ENCODE peak calls at places on chromosomes 5 and 9, in ten cellular contexts. G, Q, K, B, N, E, S, D, U and X are unnamed samples.

GRCh38 chr5:97182571-97183099 is 412 bp downstream of the RIOK2 start:
- DNase-seq in G (no peak), Q (no peak), K (peak; percentile 33), B (no peak), N (peak; percentile 36), E (no peak), S (no peak), D (peak; percentile 33), U (peak; percentile 47), X (no peak)

GRCh38 chr5:142611154-142611553 is 74.7 kb downstream of the FGF1 start:
- DNase-seq in G (no peak), Q (peak; percentile 65), K (peak; percentile 62), B (peak; percentile 78), N (peak; percentile 74), E (peak; percentile 86), S (peak; percentile 56), D (peak; percentile 79), U (peak; percentile 65), X (no peak)

GRCh38 chr9:121239851-121240250 is 28.1 kb upstream of the GSN start:
- DNase-seq in G (no peak), Q (no peak), K (no peak), B (no peak), N (no peak), E (no peak), S (no peak), D (no peak), U (no peak), X (no peak)

GRCh38 chr5:168916852-168917251 is 337.7 kb upstream of the PANK3 start:
- DNase-seq in G (peak; percentile 27), Q (no peak), K (no peak), B (no peak), N (no peak), E (no peak), S (no peak), D (peak; percentile 16), U (no peak), X (no peak)

GRCh38 chr5:153619706-153620105 is 129.2 kb downstream of the GRIA1 start:
- DNase-seq in G (no peak), Q (no peak), K (peak; percentile 2), B (no peak), N (peak; percentile 69), E (no peak), S (peak; percentile 35), D (peak; percentile 35), U (peak; percentile 62), X (no peak)

GRCh38 chr9:93577045-93577939 is 908 bp downstream of the PHF2 start:
- DNase-seq in G (no peak), Q (no peak), K (peak; percentile 47), B (no peak), N (no peak), E (no peak), S (no peak), D (no peak), U (no peak), X (no peak)

GRCh38 chr5:122871669-122872068 is 26.3 kb downstream of the SNX24 start:
- DNase-seq in G (no peak), Q (no peak), K (no peak), B (no peak), N (no peak), E (no peak), S (no peak), D (peak; percentile 34), U (no peak), X (no peak)

GRCh38 chr9:90770339-90770738 is 31.3 kb upstream of the SYK start:
- DNase-seq in G (no peak), Q (no peak), K (peak; percentile 77), B (no peak), N (no peak), E (no peak), S (no peak), D (no peak), U (no peak), X (no peak)

GRCh38 chr9:83220737-83221136 is 157.8 kb upstream of the RASEF start:
- DNase-seq in G (peak; percentile 46), Q (no peak), K (no peak), B (no peak), N (peak; percentile 29), E (peak; percentile 46), S (no peak), D (peak; percentile 93), U (peak; percentile 84), X (peak; percentile 79)

GRCh38 chr9:95803197-95803596 is 72.3 kb upstream of the ERCC6L2 start:
- DNase-seq in G (no peak), Q (no peak), K (no peak), B (no peak), N (no peak), E (no peak), S (no peak), D (no peak), U (no peak), X (no peak)

GRCh38 chr9:136650648-136651047 is 12.1 kb upstream of the EGFL7 start:
- DNase-seq in G (no peak), Q (no peak), K (no peak), B (no peak), N (no peak), E (no peak), S (no peak), D (no peak), U (no peak), X (no peak)

GRCh38 chr5:160287378-160288051 is 24.8 kb downstream of the CCNJL start:
- DNase-seq in G (no peak), Q (peak; percentile 93), K (no peak), B (no peak), N (no peak), E (peak; percentile 91), S (peak; percentile 85), D (peak; percentile 35), U (peak; percentile 29), X (no peak)

GRCh38 chr5:119578937-119579336 is 50.4 kb upstream of the FAM170A start:
- DNase-seq in G (no peak), Q (no peak), K (peak; percentile 71), B (no peak), N (peak; percentile 2), E (peak; percentile 23), S (no peak), D (peak; percentile 7), U (no peak), X (no peak)

GRCh38 chr5:17129093-17129492 is 88.3 kb upstream of the BASP1 start:
- DNase-seq in G (no peak), Q (no peak), K (no peak), B (no peak), N (no peak), E (no peak), S (no peak), D (no peak), U (peak; percentile 42), X (no peak)
- H3K4me3 ChIP-seq in G (no peak overlapping the region), Q (no peak overlapping the region), K (no peak overlapping the region), B (no peak overlapping the region), N (no peak overlapping the region), E (no peak overlapping the region), S (no peak overlapping the region), D (no peak overlapping the region), U (no peak overlapping the region), X (no peak overlapping the region)

GRCh38 chr9:21672762-21673161 is 129.7 kb upstream of the MTAP start:
- DNase-seq in G (no peak), Q (no peak), K (no peak), B (no peak), N (peak; percentile 71), E (no peak), S (no peak), D (no peak), U (peak; percentile 46), X (no peak)
- TF ChIP-seq CTCF in G (no peak), Q (no peak), K (no peak), B (no peak), N (no peak), E (no peak), S (no peak), D (no peak), U (no peak), X (no peak)

GRCh38 chr9:107784235-107784958 is 294.8 kb upstream of the KLF4 start:
- DNase-seq in G (peak; percentile 64), Q (peak; percentile 56), K (peak; percentile 66), B (no peak), N (peak; percentile 88), E (peak; percentile 80), S (no peak), D (peak; percentile 92), U (peak; percentile 17), X (no peak)
- H3K4me3 ChIP-seq in G (no peak overlapping the region), Q (no peak overlapping the region), K (no peak overlapping the region), B (no peak overlapping the region), N (no peak overlapping the region), E (no peak overlapping the region), S (no peak overlapping the region), D (no peak overlapping the region), U (no peak overlapping the region), X (no peak overlapping the region)

GRCh38 chr5:73154607-73155006 is 18.4 kb upstream of the TMEM174 start:
- DNase-seq in G (no peak), Q (no peak), K (no peak), B (no peak), N (no peak), E (no peak), S (no peak), D (no peak), U (no peak), X (no peak)

GRCh38 chr5:73150872-73151271 is 22.1 kb upstream of the TMEM174 start:
- DNase-seq in G (no peak), Q (no peak), K (no peak), B (no peak), N (no peak), E (no peak), S (no peak), D (no peak), U (no peak), X (no peak)

GRCh38 chr5:73153513-73153912 is 19.5 kb upstream of the TMEM174 start:
- DNase-seq in G (no peak), Q (no peak), K (peak; percentile 10), B (no peak), N (no peak), E (no peak), S (no peak), D (no peak), U (no peak), X (no peak)

GRCh38 chr5:73151733-73152410 is 21.1 kb upstream of the TMEM174 start:
- DNase-seq in G (no peak), Q (no peak), K (no peak), B (no peak), N (peak; percentile 18), E (no peak), S (no peak), D (peak; percentile 13), U (peak; percentile 73), X (no peak)

DNA sequence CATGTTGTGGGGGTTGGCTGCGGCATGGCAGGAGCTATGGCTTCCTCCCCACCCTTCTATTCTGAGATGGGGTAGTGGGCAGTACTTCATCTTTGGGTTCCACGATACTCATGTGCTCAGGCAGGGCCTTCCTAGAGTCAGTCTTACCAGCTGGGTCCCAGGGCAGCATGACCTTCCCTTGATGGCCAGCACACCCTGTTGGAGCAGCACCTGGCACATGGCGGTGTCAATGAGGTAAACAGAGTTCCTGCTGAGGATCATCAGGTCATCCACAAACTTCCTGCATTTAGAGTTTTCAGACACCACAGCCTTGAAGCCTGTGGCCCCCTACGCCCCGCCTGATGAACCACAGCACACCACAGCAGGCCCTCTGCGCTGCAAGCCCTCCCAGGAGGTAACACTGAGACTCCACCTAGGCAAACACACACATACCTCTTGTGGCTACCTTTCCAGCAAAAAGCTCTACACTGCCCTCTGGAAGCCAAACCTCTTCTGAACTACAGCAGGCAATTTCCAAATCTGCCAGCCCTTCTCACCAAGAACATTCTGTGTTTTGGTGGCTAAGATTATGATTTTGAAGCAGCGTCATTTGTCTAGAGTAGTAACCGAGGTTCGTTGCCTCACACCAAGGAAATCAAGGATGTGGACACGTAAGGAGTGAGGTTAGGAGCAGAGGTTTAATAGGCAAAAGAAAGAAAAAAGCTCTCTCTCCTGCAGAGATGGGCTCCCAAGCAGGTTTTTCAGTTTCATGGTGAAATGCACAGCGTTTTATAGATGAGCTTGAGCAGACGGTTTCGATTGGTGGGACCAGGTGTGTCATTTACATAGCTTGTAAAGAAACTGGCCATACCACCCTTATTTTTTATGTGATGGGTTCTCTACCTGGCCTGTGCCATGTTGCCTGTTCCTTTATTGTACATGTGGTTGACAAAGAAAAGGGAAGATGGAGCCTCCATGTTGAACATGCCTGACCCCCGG is 20.3 kb upstream of the TMEM174 start:
- DNase-seq in G (no peak), Q (no peak), K (no peak), B (no peak), N (no peak), E (no peak), S (no peak), D (no peak), U (no peak), X (no peak)
- TF ChIP-seq CTCF in G (no peak), Q (no peak), K (no peak), B (no peak), N (no peak), E (no peak), S (no peak), D (no peak), U (no peak), X (no peak)